ENCODE peak calls at places on chromosomes 6 and 20, in seven cellular contexts. G is NCI-H1092; Z is NCI-H345; M is NAMALWA; O is naive thymus-derived CD8-positive, alpha-beta T cell; Q is fibroblast of mammary gland; I is B cell. V is an unnamed sample.
A peak's percentile ranks its signal among the peaks of the same experiment; 100 is the strongest.

GRCh38 chr6:138550346-138550767 is 51.1 kb upstream of the NHSL1 start:
- DNase-seq in M (no peak), G (no peak), I (no peak), O (no peak), Z (no peak), Q (peak; percentile 52), V (no peak)

GRCh38 chr6:166029506-166029905 is 138.1 kb downstream of the TBXT start:
- DNase-seq in Q (peak; percentile 81), M (no peak), O (no peak), Z (no peak), G (no peak), I (no peak), V (no peak)

GRCh38 chr6:43211960-43212359 is 17.3 kb downstream of the DNPH1 start:
- DNase-seq in M (no peak), I (no peak), O (no peak), Z (no peak), Q (no peak), G (no peak), V (no peak)

GRCh38 chr6:125947581-125947980 is 9.0 kb upstream of the HINT3 start:
- DNase-seq in G (no peak), Q (peak; percentile 51), I (no peak), Z (no peak), M (no peak), O (no peak), V (no peak)

GRCh38 chr6:52650946-52651345 is 20.0 kb upstream of the TMEM14A start:
- DNase-seq in Z (no peak), I (no peak), Q (peak; percentile 86), O (no peak), G (no peak), M (no peak), V (no peak)

GRCh38 chr6:118218156-118218555 is 311.1 kb downstream of the SLC35F1 start:
- DNase-seq in M (no peak), Q (no peak), Z (no peak), G (no peak), I (no peak), O (no peak), V (no peak)

GRCh38 chr20:45629496-45630100 is at the start of gene WFDC10A:
- DNase-seq in M (peak; percentile 35), I (peak; percentile 51), Q (peak; percentile 74), O (no peak), G (no peak), Z (no peak), V (peak; percentile 45)

GRCh38 chr6:143598466-143599080 is 79.2 kb upstream of the PHACTR2 start:
- DNase-seq in I (no peak), G (no peak), M (no peak), Q (no peak), O (no peak), Z (no peak), V (no peak)

GRCh38 chr20:62539646-62540045 is 63.9 kb upstream of the GATA5 start:
- DNase-seq in O (no peak), Q (no peak), Z (no peak), I (no peak), G (no peak), M (no peak), V (peak; percentile 12)